ENCODE peak calls at places on chromosomes 6 and 20, in five cellular contexts. N is SK-N-SH; F is effector memory CD4-positive, alpha-beta T cell; Y is neural progenitor cell; A is A549. U is an unnamed sample. For H3K4me1, the result is how much of the 10 kb centered on the place peaks cover.

GRCh38 chr6:1837868-1838267 is 228.2 kb downstream of the FOXC1 start:
- DNase-seq in F (no peak), N (no peak), A (no peak), Y (no peak), U (no peak)

GRCh38 chr6:130020106-130020851 is 1.9 kb downstream of the L3MBTL3 start:
- DNase-seq in N (peak), A (peak), F (peak), Y (peak), U (peak)

GRCh38 chr20:57397693-57398108 is 6.5 kb downstream of the RBM38 start:
- DNase-seq in Y (no peak), A (no peak), N (no peak), F (peak), U (peak)

GRCh38 chr6:11654876-11655275 is 117.3 kb downstream of the TMEM170B start:
- DNase-seq in F (no peak), Y (no peak), A (no peak), N (no peak), U (no peak)

GRCh38 chr20:9966966-9967365 is 67.8 kb upstream of the ANKEF1 start:
- DNase-seq in N (peak), F (no peak), A (peak), Y (peak), U (no peak)

GRCh38 chr6:114218421-114218820 is 124.4 kb downstream of the HS3ST5 start:
- DNase-seq in A (no peak), N (no peak), Y (no peak), F (no peak), U (no peak)

GRCh38 chr6:15595461-15596173 is 67.2 kb downstream of the DTNBP1 start:
- DNase-seq in Y (no peak), A (no peak), N (no peak), F (no peak), U (no peak)

GRCh38 chr6:20197251-20197650 is 15.0 kb downstream of the MBOAT1 start:
- DNase-seq in Y (peak), F (no peak), N (peak), A (no peak), U (no peak)

GRCh38 chr6:139531148-139531547 is 156.7 kb upstream of the CITED2 start:
- DNase-seq in F (peak), Y (no peak), N (no peak), A (no peak), U (peak)

GRCh38 chr6:155504848-155505247 is 49.2 kb upstream of the NOX3 start:
- DNase-seq in Y (no peak), F (no peak), N (no peak), A (no peak), U (no peak)

GRCh38 chr6:41451515-41452163 is 94.5 kb upstream of the FOXP4 start:
- DNase-seq in A (no peak), N (no peak), Y (no peak), F (no peak), U (no peak)

GRCh38 chr6:138832182-138832581 is 36.3 kb downstream of the ECT2L start:
- DNase-seq in N (no peak), F (no peak), A (no peak), Y (no peak), U (no peak)

GRCh38 chr6:27161946-27162603 is 85.4 kb upstream of the PRSS16 start:
- DNase-seq in A (peak), Y (peak), F (no peak), N (peak), U (peak)

GRCh38 chr6:163191704-163192537 is 222.6 kb upstream of the QKI start:
- DNase-seq in N (no peak), Y (no peak), F (no peak), A (no peak), U (no peak)

GRCh38 chr6:89853068-89853467 is 23.4 kb downstream of the CASP8AP2 start:
- DNase-seq in F (no peak), Y (no peak), A (no peak), N (no peak), U (no peak)

GRCh38 chr20:16803965-16804792 is 56.0 kb downstream of the OTOR start:
- DNase-seq in F (no peak), A (peak), Y (peak), N (peak), U (peak)

GRCh38 chr20:62240015-62240685 is 1.8 kb downstream of the OSBPL2 start:
- DNase-seq in A (no peak), F (no peak), N (no peak), Y (no peak), U (no peak)

GRCh38 chr6:126170875-126171489 is 168.9 kb upstream of the CENPW start:
- DNase-seq in Y (peak), A (peak), F (no peak), N (peak), U (peak)

GRCh38 chr6:161284653-161285052 is 10.8 kb upstream of the AGPAT4 start:
- DNase-seq in Y (no peak), A (no peak), N (no peak), F (no peak), U (no peak)

GRCh38 chr6:170286246-170286933 is 4.5 kb downstream of the DLL1 start:
- DNase-seq in F (no peak), N (peak), Y (peak), A (no peak), U (peak)

GRCh38 chr20:17967595-17968365 is 814 bp downstream of the SNX5 start:
- DNase-seq in N (no peak), F (peak), A (no peak), Y (no peak), U (no peak)
- H3K4me1 ChIP-seq in N (under half), F (under half), A (half or more), Y (under half), U (half or more)

DNA sequence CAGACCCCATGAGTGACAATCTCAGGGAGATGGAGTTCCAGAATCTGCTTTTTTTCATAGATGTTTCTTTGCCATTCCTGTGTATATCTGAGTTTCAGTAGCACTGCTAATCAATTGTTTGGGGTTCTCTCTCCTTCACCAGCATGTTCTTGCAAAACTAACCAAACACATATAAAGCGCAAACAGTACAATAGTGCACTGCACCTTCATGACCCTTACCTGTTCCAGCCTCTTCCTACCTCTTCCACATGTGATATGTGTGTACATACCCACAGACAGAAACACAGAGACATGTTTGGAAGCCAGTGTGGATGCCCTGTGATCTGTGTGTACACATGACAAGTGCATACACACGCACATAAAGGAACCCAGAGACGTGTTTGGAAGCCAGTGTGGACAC is 1.8 kb upstream of the CEP43 start:
- DNase-seq in F (no peak), A (no peak), N (no peak), Y (no peak), U (no peak)
- H3K4me3 ChIP-seq in F (peak), A (peak), N (peak), Y (no peak), U (peak)

DNA sequence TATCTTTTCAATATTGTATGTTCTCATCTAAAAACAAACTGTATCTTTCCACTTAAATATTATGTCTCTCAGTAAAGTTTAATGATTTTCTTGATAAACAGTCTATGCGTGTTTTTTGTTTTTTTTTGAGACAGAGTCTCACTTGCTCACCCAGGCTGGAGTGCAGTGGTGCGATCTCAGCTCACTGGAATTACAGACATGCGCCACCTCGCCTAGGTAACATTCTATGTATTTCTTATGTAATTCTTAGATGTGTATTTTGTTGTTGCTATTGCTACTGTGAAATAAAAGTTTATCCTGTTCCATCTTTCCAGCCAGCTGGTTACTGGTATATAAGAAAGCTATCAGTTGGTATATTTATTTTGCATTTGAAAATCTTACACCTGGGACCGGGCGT is 29.4 kb downstream of the ABHD12 start:
- DNase-seq in N (no peak), F (no peak), A (peak), Y (no peak), U (no peak)
- H3K27ac ChIP-seq in N (peak), F (no peak), A (no peak), Y (no peak), U (no peak)

DNA sequence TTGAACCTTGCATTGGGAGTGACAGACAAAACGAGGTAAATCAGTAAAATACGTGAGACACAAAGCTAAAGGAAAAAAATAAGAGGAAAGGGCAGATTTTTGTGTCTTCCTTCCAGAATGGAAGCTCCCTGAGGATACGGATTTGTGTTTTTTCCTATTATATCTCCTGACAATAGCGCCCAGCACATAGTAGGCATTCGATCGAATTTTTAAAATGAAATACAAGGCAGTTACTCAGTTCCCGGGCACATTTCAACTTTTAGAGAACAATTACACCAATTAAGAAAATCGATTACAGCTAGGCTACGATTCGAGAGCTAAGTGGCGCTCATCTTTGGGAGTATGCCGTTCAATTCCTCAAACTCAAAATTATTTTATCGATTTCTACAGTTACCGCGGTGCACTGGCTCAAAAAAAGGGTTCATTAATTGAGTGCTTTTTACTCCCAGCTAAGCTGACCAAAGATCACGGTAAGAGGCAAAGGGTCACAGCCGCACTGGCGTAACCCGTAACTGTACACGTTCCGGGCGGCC is 443 bp downstream of the RMND1 start:
- DNase-seq in N (no peak), F (no peak), A (no peak), Y (no peak), U (no peak)
- H3K4me1 ChIP-seq in N (under half), F (under half), A (under half), Y (under half), U (under half)

GRCh38 chr6:43510827-43511163 is 649 bp upstream of the LRRC73 start:
- DNase-seq in F (no peak), A (no peak), N (no peak), Y (no peak), U (no peak)
- H3K4me3 ChIP-seq in F (peak), A (no peak), N (no peak), Y (peak), U (no peak)

GRCh38 chr20:4726710-4727391 is 5.1 kb downstream of the PRND start:
- DNase-seq in F (no peak), N (no peak), Y (no peak), A (no peak), U (peak)
- H3K27ac ChIP-seq in F (peak), N (no peak), Y (no peak), A (no peak), U (peak)

GRCh38 chr20:46308258-46309157 is at the start of gene CDH22:
- DNase-seq in Y (peak), A (peak), N (peak), F (no peak), U (peak)
- H3K4me1 ChIP-seq in Y (under half), A (under half), N (under half), F (under half), U (under half)

U was measured in CD4-positive, alpha-beta memory T cell.